ENCODE peak calls at places on chromosome 16, in six cellular contexts. C, T, S, Y, A and E are unnamed samples. For H3K4me1, the result is how much of the 10 kb centered on the place peaks cover.

GRCh38 chr16:1414532-1415265 is at the start of gene UNKL:
- DNase-seq in S (peak), T (peak), A (peak), Y (peak), C (peak), E (peak)

GRCh38 chr16:27625050-27625697 is 75.2 kb downstream of the KATNIP start:
- DNase-seq in T (no peak), S (no peak), A (peak), C (no peak), Y (peak), E (no peak)

GRCh38 chr16:54931757-54932660 is 1.3 kb downstream of the IRX5 start:
- DNase-seq in T (no peak), S (no peak), A (no peak), Y (no peak), C (peak), E (peak)

GRCh38 chr16:24075929-24076716 is 180.0 kb upstream of the CACNG3 start:
- DNase-seq in Y (no peak), T (no peak), A (no peak), C (no peak), S (peak), E (no peak)

GRCh38 chr16:31421587-31421986 is 6.6 kb downstream of the COX6A2 start:
- DNase-seq in Y (no peak), T (no peak), A (no peak), C (no peak), S (no peak), E (no peak)

GRCh38 chr16:27364493-27365141 is 37.4 kb upstream of the IL21R start:
- DNase-seq in T (no peak), S (peak), Y (no peak), A (peak), C (no peak), E (no peak)

GRCh38 chr16:1244881-1245280 is 4.4 kb downstream of the TPSAB1 start:
- DNase-seq in A (no peak), S (peak), Y (no peak), C (peak), T (no peak), E (no peak)

GRCh38 chr16:61596648-61597047 is 439.6 kb downstream of the CDH8 start:
- DNase-seq in C (no peak), Y (no peak), A (no peak), S (no peak), T (no peak), E (no peak)

GRCh38 chr16:21283521-21284289 is 5.6 kb upstream of the CRYM start:
- DNase-seq in Y (peak), S (peak), C (peak), A (peak), T (peak), E (peak)

GRCh38 chr16:83720213-83720612 is 87.6 kb upstream of the HSBP1 start:
- DNase-seq in S (no peak), T (no peak), A (no peak), Y (no peak), C (no peak), E (no peak)

GRCh38 chr16:31273676-31274075 is 13.9 kb downstream of the ITGAM start:
- DNase-seq in S (no peak), A (no peak), Y (no peak), C (no peak), T (no peak), E (no peak)

GRCh38 chr16:31071861-31072260 is 2.2 kb downstream of the ZNF668 start:
- DNase-seq in Y (no peak), T (no peak), A (no peak), S (no peak), C (no peak), E (no peak)

GRCh38 chr16:4257646-4258556 is 14.9 kb downstream of the TFAP4 start:
- DNase-seq in T (peak), A (no peak), C (no peak), Y (peak), S (no peak), E (peak)

GRCh38 chr16:12793120-12793889 is 10.4 kb downstream of the CPPED1 start:
- DNase-seq in A (no peak), S (no peak), C (no peak), Y (no peak), T (no peak), E (no peak)

GRCh38 chr16:87145181-87146176 is 171.7 kb downstream of the C16orf95 start:
- DNase-seq in A (no peak), Y (no peak), T (no peak), S (no peak), C (no peak), E (no peak)

GRCh38 chr16:49504023-49504364 is 130.4 kb downstream of the C16orf78 start:
- DNase-seq in T (no peak), Y (no peak), S (no peak), C (no peak), A (no peak), E (no peak)

GRCh38 chr16:11349599-11350276 is 4.5 kb downstream of the RMI2 start:
- DNase-seq in T (peak), C (peak), A (peak), Y (peak), S (peak), E (peak)

GRCh38 chr16:57091200-57091989 is 988 bp upstream of the CPNE2 start:
- DNase-seq in T (peak), A (peak), C (peak), Y (peak), S (peak), E (peak)

GRCh38 chr16:66899945-66900688 is 18.6 kb downstream of the CDH16 start:
- DNase-seq in Y (peak), S (peak), T (peak), C (peak), A (peak), E (peak)

GRCh38 chr16:1057252-1057932 is 15.2 kb upstream of the SSTR5 start:
- DNase-seq in C (no peak), S (no peak), Y (peak), A (peak), T (no peak), E (peak)

GRCh38 chr16:55324491-55325447 is 766 bp downstream of the IRX6 start:
- DNase-seq in C (no peak), T (no peak), A (no peak), Y (peak), S (peak), E (no peak)

GRCh38 chr16:71404364-71404763 is 37.5 kb downstream of the TLE7 start:
- DNase-seq in T (no peak), S (no peak), A (no peak), Y (no peak), C (no peak), E (no peak)

GRCh38 chr16:12583237-12583897 is 220.3 kb downstream of the CPPED1 start:
- DNase-seq in T (no peak), S (no peak), A (no peak), C (no peak), Y (no peak), E (no peak)

GRCh38 chr16:74998481-74999207 is at the start of gene ZNRF1:
- DNase-seq in S (peak), C (peak), A (peak), T (peak), Y (peak), E (peak)

GRCh38 chr16:1276580-1276878 is 20.7 kb downstream of the TPSD1 start:
- DNase-seq in T (no peak), S (no peak), A (no peak), C (no peak), Y (no peak), E (no peak)

GRCh38 chr16:75206749-75207451 is at the start of gene CTRB2:
- DNase-seq in T (no peak), Y (no peak), C (peak), S (no peak), A (peak), E (no peak)

GRCh38 chr16:11150190-11150589 is 105.8 kb downstream of the SOCS1 start:
- DNase-seq in S (no peak), C (no peak), Y (no peak), A (no peak), T (no peak), E (no peak)

GRCh38 chr16:22816475-22816874 is 2.5 kb downstream of the HS3ST2 start:
- DNase-seq in S (no peak), T (no peak), A (no peak), C (no peak), Y (no peak), E (no peak)

GRCh38 chr16:10754941-10755340 is 11.3 kb downstream of the NUBP1 start:
- DNase-seq in A (no peak), Y (no peak), T (no peak), S (no peak), C (no peak), E (peak)

GRCh38 chr16:4392382-4393242 is 21.0 kb downstream of the VASN start:
- DNase-seq in S (no peak), A (no peak), T (peak), C (peak), Y (no peak), E (peak)

GRCh38 chr16:1193825-1194581 is 31.1 kb downstream of the TPSG1 start:
- DNase-seq in T (no peak), S (no peak), C (no peak), Y (no peak), A (no peak), E (no peak)

GRCh38 chr16:12257926-12258561 is 281.5 kb downstream of the SNX29 start:
- DNase-seq in S (no peak), A (peak), Y (no peak), T (no peak), C (no peak), E (no peak)

GRCh38 chr16:31453255-31454204 is 5.8 kb upstream of the ARMC5 start:
- DNase-seq in T (no peak), C (peak), S (peak), Y (no peak), A (no peak), E (peak)

GRCh38 chr16:6125483-6126259 is 1028.1 kb upstream of the EEF2KMT start:
- DNase-seq in T (no peak), A (no peak), Y (no peak), S (no peak), C (no peak), E (no peak)

GRCh38 chr16:29765167-29766032 is 12.7 kb upstream of the ZG16 start:
- DNase-seq in S (peak), T (no peak), A (peak), C (peak), Y (no peak), E (no peak)

GRCh38 chr16:20359997-20360396 is 7.5 kb upstream of the UMOD start:
- DNase-seq in C (no peak), S (no peak), Y (no peak), T (no peak), A (peak), E (no peak)

GRCh38 chr16:48276102-48276501 is 28.8 kb upstream of the ABCC11 start:
- DNase-seq in C (no peak), S (no peak), A (peak), Y (no peak), T (no peak), E (no peak)

GRCh38 chr16:15701975-15702970 is 52.2 kb downstream of the NDE1 start:
- DNase-seq in T (no peak), Y (no peak), C (no peak), S (no peak), A (no peak), E (no peak)

GRCh38 chr16:15705064-15705565 is 55.1 kb downstream of the NDE1 start:
- DNase-seq in T (no peak), C (no peak), Y (no peak), A (no peak), S (no peak), E (no peak)

GRCh38 chr16:15704545-15704987 is 54.5 kb downstream of the NDE1 start:
- DNase-seq in T (peak), S (peak), A (peak), C (peak), Y (peak), E (peak)

GRCh38 chr16:15701367-15701766 is 51.3 kb downstream of the NDE1 start:
- DNase-seq in C (no peak), Y (no peak), A (no peak), S (no peak), T (no peak), E (no peak)

DNA sequence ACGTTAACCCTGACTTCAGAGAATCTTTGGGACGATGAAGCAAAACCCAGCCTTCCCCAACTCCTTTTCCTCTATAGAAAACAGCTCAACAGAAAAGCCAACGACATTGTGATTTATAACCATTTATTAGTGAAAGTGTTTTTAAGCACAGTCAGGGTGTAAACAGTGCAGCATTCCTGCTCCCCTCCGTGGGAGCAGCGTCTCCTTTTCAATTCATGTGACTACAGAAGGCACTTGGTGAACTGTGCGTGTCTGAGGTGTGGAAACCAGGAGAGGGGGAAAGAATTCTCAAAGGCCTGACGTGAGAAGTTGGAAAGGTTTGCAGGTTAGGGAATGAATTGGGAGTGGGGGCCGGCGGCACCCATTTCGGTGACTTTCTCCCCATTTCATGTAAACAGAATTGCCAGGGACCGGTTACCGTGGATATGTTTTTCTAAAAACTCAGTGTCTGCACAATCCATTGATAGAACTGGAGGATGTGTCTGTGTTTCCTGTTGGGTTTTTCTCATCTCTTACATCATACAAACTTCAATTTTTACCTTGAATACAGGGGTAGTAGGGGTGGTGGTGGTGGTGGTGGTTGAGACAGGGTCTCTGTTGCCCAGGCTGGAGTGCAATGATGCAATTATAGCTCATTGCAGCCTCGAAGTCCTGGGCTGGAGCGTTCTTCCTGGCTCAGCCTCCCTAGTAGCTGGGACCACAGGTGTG is 53.1 kb downstream of the NDE1 start:
- DNase-seq in T (no peak), C (no peak), Y (no peak), A (no peak), S (no peak), E (no peak)
- H3K27ac ChIP-seq in T (no peak), C (no peak), Y (no peak), A (no peak), S (no peak), E (no peak)

GRCh38 chr16:84930298-84931106 is 80.8 kb downstream of the ZDHHC7 start:
- DNase-seq in T (no peak), S (no peak), A (no peak), C (no peak), Y (no peak), E (no peak)

GRCh38 chr16:84932691-84933090 is 78.6 kb downstream of the ZDHHC7 start:
- DNase-seq in A (no peak), Y (no peak), S (no peak), C (no peak), T (no peak), E (no peak)

GRCh38 chr16:84931107-84931494 is 80.2 kb downstream of the ZDHHC7 start:
- DNase-seq in Y (no peak), T (no peak), C (no peak), A (no peak), S (no peak), E (no peak)

GRCh38 chr16:84929421-84930297 is 81.7 kb downstream of the ZDHHC7 start:
- DNase-seq in T (peak), C (no peak), A (peak), S (no peak), Y (no peak), E (peak)

DNA sequence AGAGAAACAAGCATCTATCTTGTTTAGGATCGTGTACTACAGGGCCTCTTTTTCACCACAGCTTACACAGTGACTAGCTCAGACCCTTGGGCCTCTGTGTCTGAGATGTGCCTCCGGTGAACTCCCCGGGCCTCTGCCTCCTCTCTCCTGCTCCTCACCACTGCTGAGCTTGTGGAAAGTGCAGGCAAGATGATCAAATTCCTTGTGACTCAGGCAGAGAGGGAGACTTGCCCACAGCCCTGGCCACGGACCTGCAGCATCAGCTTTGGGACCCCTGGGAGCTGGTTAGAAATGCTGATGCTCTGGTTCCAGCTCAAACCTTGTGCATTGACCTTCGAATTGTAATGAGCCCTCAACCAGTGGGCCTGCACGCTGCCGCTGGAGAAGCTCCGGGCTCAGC is 79.8 kb downstream of the ZDHHC7 start:
- DNase-seq in A (no peak), C (no peak), T (no peak), Y (no peak), S (no peak), E (peak)
- H3K4me3 ChIP-seq in A (no peak), C (no peak), T (no peak), Y (no peak), S (no peak), E (no peak)

GRCh38 chr16:68279726-68280125 is 15.4 kb downstream of the SLC7A6 start:
- DNase-seq in T (no peak), C (no peak), S (no peak), Y (no peak), A (no peak), E (no peak)

GRCh38 chr16:68282064-68282452 is 17.7 kb downstream of the SLC7A6 start:
- DNase-seq in Y (no peak), T (no peak), A (no peak), S (no peak), C (no peak), E (no peak)

GRCh38 chr16:68280160-68280559 is 15.8 kb downstream of the SLC7A6 start:
- DNase-seq in A (no peak), T (no peak), S (no peak), C (no peak), Y (no peak), E (no peak)

GRCh38 chr16:68283346-68283745 is 19.0 kb downstream of the SLC7A6 start:
- DNase-seq in T (no peak), A (no peak), Y (no peak), C (no peak), S (no peak), E (no peak)

DNA sequence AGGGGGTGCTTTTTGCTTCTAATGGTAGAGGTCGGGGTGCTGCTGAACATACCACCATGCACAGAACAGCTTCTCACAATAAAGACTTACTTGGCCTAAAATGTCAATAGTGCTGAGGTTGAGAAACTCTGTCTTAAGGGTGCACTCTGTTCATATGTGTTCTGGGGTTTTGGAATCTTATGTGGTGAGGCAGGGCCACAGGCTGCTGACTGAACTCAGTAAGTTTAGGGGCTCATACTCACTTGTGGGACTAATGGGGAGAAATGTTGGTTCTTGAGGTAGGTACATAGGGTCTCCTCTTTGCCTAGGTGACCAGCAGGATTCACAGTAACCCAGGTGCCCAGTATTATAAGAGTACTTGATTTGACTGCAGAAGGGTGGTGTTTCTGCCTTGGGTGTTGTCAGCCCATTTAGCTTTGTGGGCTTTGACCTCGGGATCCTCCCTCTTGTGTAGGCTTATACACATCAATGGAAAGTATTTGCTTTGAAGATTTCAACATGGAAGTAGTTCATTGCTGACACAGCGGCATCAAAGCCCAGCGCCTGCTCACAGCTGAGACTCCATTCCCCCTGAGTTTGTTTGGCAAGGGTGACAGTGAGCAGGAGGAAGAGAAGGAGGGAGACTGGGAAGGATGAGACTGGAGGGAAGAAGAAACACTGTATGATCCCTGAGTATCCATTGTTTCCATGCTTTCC is 17.2 kb downstream of the SLC7A6 start:
- DNase-seq in C (no peak), T (no peak), S (no peak), A (no peak), Y (no peak), E (no peak)
- H3K4me1 ChIP-seq in C (under half), T (half or more), S (half or more), A (under half), Y (under half), E (under half)

GRCh38 chr16:79911660-79912059 is 311.1 kb upstream of the MAF start:
- DNase-seq in A (no peak), Y (no peak), C (no peak), S (no peak), T (no peak), E (no peak)

GRCh38 chr16:79915264-79916160 is 315.0 kb upstream of the MAF start:
- DNase-seq in S (no peak), Y (no peak), C (no peak), T (no peak), A (no peak), E (no peak)

GRCh38 chr16:79912592-79913310 is 312.2 kb upstream of the MAF start:
- DNase-seq in T (no peak), S (no peak), Y (no peak), A (no peak), C (no peak), E (no peak)
- H3K27ac ChIP-seq in T (no peak), S (no peak), Y (no peak), A (no peak), C (no peak), E (no peak)

DNA sequence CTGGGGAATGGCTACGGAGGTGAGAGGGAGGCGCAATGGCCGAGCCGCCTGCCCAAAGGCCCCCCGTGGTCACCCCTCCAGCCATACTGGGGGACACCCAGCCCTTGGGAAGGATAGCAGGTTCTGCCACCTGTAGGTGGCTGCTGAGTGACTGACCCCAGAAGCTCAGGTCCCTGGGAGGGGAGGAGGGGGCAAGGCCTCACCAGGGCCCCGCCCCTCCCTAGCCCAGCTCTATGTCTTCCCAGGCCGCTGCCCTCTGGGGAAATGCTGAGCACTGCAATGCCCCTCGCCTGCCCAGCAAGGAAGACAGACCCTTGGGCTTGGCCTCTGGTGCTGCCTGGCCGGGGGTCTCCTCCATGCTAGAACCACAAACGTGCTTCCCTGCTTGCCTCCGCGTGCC is 11.4 kb upstream of the CLDN9 start:
- DNase-seq in C (no peak), A (no peak), S (no peak), Y (no peak), T (no peak), E (no peak)
- H3K4me3 ChIP-seq in C (no peak), A (no peak), S (no peak), Y (no peak), T (no peak), E (no peak)

GRCh38 chr16:53517851-53518250 is 14.8 kb upstream of the AKTIP start:
- DNase-seq in C (no peak), Y (no peak), T (no peak), A (no peak), S (no peak), E (no peak)

GRCh38 chr16:53518550-53519416 is 15.8 kb upstream of the AKTIP start:
- DNase-seq in T (no peak), A (no peak), C (no peak), Y (no peak), S (peak), E (peak)

GRCh38 chr16:53511403-53512280 is 8.6 kb upstream of the AKTIP start:
- DNase-seq in C (no peak), T (no peak), A (peak), S (peak), Y (no peak), E (no peak)

GRCh38 chr16:53515811-53516210 is 12.8 kb upstream of the AKTIP start:
- DNase-seq in Y (no peak), T (no peak), S (no peak), C (no peak), A (no peak), E (no peak)

GRCh38 chr16:53515259-53515658 is 12.2 kb upstream of the AKTIP start:
- DNase-seq in T (no peak), A (no peak), Y (no peak), C (no peak), S (no peak), E (no peak)
- H3K4me1 ChIP-seq in T (under half), A (under half), Y (under half), C (half or more), S (under half), E (under half)